ENCODE peak calls at places on chromosomes 3 and 15, in six cellular contexts. A is PC-3, O is endothelial cell of umbilical vein, C is GM23248, D is HCT116, J is small intestine. H is an unnamed sample. For H3K4me1 and H3K36me3, the result is how much of the 10 kb centered on the place peaks cover.

GRCh38 chr15:77531191-77532000 is 101.3 kb downstream of the LINGO1 start:
- DNase-seq in A (no peak), O (no peak), C (no peak), D (no peak), J (no peak), H (no peak)

GRCh38 chr3:71384393-71384792 is 199.1 kb downstream of the FOXP1 start:
- DNase-seq in A (no peak), O (no peak), C (no peak), D (no peak), J (no peak), H (no peak)

GRCh38 chr3:182704926-182705325 is 88.4 kb upstream of the ATP11B start:
- DNase-seq in A (no peak), O (no peak), C (no peak), D (peak), J (no peak), H (no peak)

GRCh38 chr15:98076021-98076816 is 115.7 kb downstream of the ARRDC4 start:
- DNase-seq in A (no peak), O (no peak), C (peak), D (no peak), J (peak), H (no peak)

GRCh38 chr15:56019060-56019793 is 25.8 kb upstream of the NEDD4 start:
- DNase-seq in A (no peak), O (no peak), C (no peak), D (no peak), J (no peak), H (no peak)

GRCh38 chr3:51385621-51386091 is 565 bp downstream of the MANF start:
- DNase-seq in A (no peak), O (peak), C (peak), D (no peak), J (no peak), H (no peak)

GRCh38 chr15:31758126-31758525 is 272.2 kb upstream of the CHRNA7 start:
- DNase-seq in A (peak), O (peak), C (peak), D (peak), J (peak), H (peak)

GRCh38 chr3:42526616-42527367 is 24.3 kb downstream of the VIPR1 start:
- DNase-seq in A (no peak), O (no peak), C (no peak), D (no peak), J (no peak), H (no peak)

GRCh38 chr3:120198305-120198878 is 86.6 kb downstream of the GPR156 start:
- DNase-seq in A (peak), O (peak), C (peak), D (peak), J (peak), H (no peak)

GRCh38 chr3:170749765-170750477 is 120.1 kb downstream of the RPL22L1 start:
- DNase-seq in A (no peak), O (no peak), C (peak), D (no peak), J (no peak), H (no peak)

GRCh38 chr3:175713263-175713662 is 854.1 kb downstream of the NAALADL2 start:
- DNase-seq in A (no peak), O (no peak), C (peak), D (no peak), J (no peak), H (no peak)

GRCh38 chr15:87322223-87322622 is 934.3 kb downstream of the NTRK3 start:
- DNase-seq in A (no peak), O (no peak), C (no peak), D (no peak), J (no peak), H (no peak)

GRCh38 chr3:187550446-187550845 is 119.7 kb downstream of the SST start:
- DNase-seq in A (no peak), O (no peak), C (peak), D (no peak), J (no peak), H (no peak)

GRCh38 chr15:80242132-80242769 is 9.8 kb downstream of the CTXND1 start:
- DNase-seq in A (peak), O (peak), C (peak), D (peak), J (peak), H (no peak)

GRCh38 chr3:75863130-75863529 is 77.8 kb upstream of the ZNF717 start:
- DNase-seq in A (no peak), O (no peak), C (no peak), D (no peak), J (no peak), H (no peak)

GRCh38 chr15:55221090-55222011 is 24.6 kb upstream of the RSL24D1 start:
- DNase-seq in A (peak), O (peak), C (peak), D (no peak), J (peak), H (no peak)

GRCh38 chr3:126132751-126133511 is 47.5 kb downstream of the ALDH1L1 start:
- DNase-seq in A (peak), O (no peak), C (peak), D (no peak), J (no peak), H (peak)

GRCh38 chr3:86464180-86464579 is 526.8 kb downstream of the VGLL3 start:
- DNase-seq in A (no peak), O (no peak), C (no peak), D (no peak), J (no peak), H (no peak)

GRCh38 chr3:195171093-195171873 is 99.7 kb downstream of the XXYLT1 start:
- DNase-seq in A (no peak), O (no peak), C (no peak), D (no peak), J (no peak), H (no peak)

GRCh38 chr3:189249987-189250386 is 78.2 kb downstream of the TPRG1 start:
- DNase-seq in A (no peak), O (no peak), C (no peak), D (no peak), J (no peak), H (no peak)

GRCh38 chr15:78085928-78086327 is 6.4 kb upstream of the SH2D7 start:
- DNase-seq in A (no peak), O (no peak), C (peak), D (no peak), J (no peak), H (no peak)

GRCh38 chr3:260911-261310 is 64.3 kb downstream of the CHL1 start:
- DNase-seq in A (no peak), O (no peak), C (peak), D (no peak), J (no peak), H (no peak)

GRCh38 chr3:192445768-192446644 is 281.3 kb downstream of the FGF12 start:
- DNase-seq in A (no peak), O (no peak), C (peak), D (no peak), J (no peak), H (no peak)

GRCh38 chr3:56522374-56522773 is 34.6 kb upstream of the CCDC66 start:
- DNase-seq in A (no peak), O (no peak), C (no peak), D (no peak), J (no peak), H (no peak)

GRCh38 chr3:151101270-151101954 is 15.9 kb downstream of the MED12L start:
- DNase-seq in A (no peak), O (no peak), C (no peak), D (no peak), J (no peak), H (no peak)

GRCh38 chr3:149454746-149455145 is 19.8 kb upstream of the TM4SF4 start:
- DNase-seq in A (no peak), O (no peak), C (peak), D (no peak), J (no peak), H (no peak)

GRCh38 chr15:23648920-23649515 is 1.4 kb upstream of the MAGEL2 start:
- DNase-seq in A (peak), O (no peak), C (peak), D (no peak), J (peak), H (peak)

GRCh38 chr3:126835472-126836219 is 131.6 kb downstream of the CHCHD6 start:
- DNase-seq in A (peak), O (no peak), C (peak), D (no peak), J (no peak), H (no peak)

GRCh38 chr3:127814325-127814781 is 8.0 kb downstream of the MGLL start:
- DNase-seq in A (no peak), O (no peak), C (no peak), D (no peak), J (peak), H (no peak)

GRCh38 chr15:101276501-101277037 is 716 bp downstream of the SELENOS start:
- DNase-seq in A (peak), O (peak), C (peak), D (no peak), J (no peak), H (no peak)

GRCh38 chr15:19973718-19974117 is 567.9 kb downstream of the GOLGA6L6 start:
- DNase-seq in A (no peak), O (no peak), C (no peak), D (no peak), J (no peak), H (no peak)

GRCh38 chr3:31103623-31104180 is 209.2 kb upstream of the GADL1 start:
- DNase-seq in A (peak), O (no peak), C (no peak), D (no peak), J (no peak), H (no peak)

GRCh38 chr3:191894406-191894805 is 433.4 kb downstream of the PYDC2 start:
- DNase-seq in A (no peak), O (no peak), C (no peak), D (no peak), J (no peak), H (no peak)

GRCh38 chr15:22887157-22887951 is 48.9 kb downstream of the NIPA2 start:
- DNase-seq in A (peak), O (no peak), C (peak), D (no peak), J (peak), H (no peak)

GRCh38 chr3:16838561-16838960 is 46.2 kb upstream of the PLCL2 start:
- DNase-seq in A (no peak), O (peak), C (no peak), D (no peak), J (peak), H (peak)

GRCh38 chr3:193872265-193872753 is 263.6 kb upstream of the HES1 start:
- DNase-seq in A (peak), O (peak), C (peak), D (peak), J (peak), H (peak)

GRCh38 chr3:187742351-187743171 is 2.7 kb downstream of the BCL6 start:
- DNase-seq in A (peak), O (no peak), C (peak), D (no peak), J (peak), H (peak)

GRCh38 chr3:130800829-130801228 is 54.2 kb upstream of the PIK3R4 start:
- DNase-seq in A (peak), O (no peak), C (no peak), D (no peak), J (no peak), H (no peak)

GRCh38 chr15:95141486-95141885 is 910.1 kb downstream of the MCTP2 start:
- DNase-seq in A (no peak), O (no peak), C (peak), D (no peak), J (no peak), H (no peak)

GRCh38 chr3:134337511-134338200 is 36.6 kb downstream of the AMOTL2 start:
- DNase-seq in A (no peak), O (no peak), C (no peak), D (no peak), J (no peak), H (no peak)

GRCh38 chr15:67116742-67117141 is 51.3 kb downstream of the SMAD3 start:
- DNase-seq in A (peak), O (peak), C (no peak), D (no peak), J (peak), H (peak)

GRCh38 chr15:67119238-67119846 is 53.9 kb downstream of the SMAD3 start:
- DNase-seq in A (no peak), O (no peak), C (no peak), D (no peak), J (no peak), H (no peak)

GRCh38 chr15:67118808-67119207 is 53.4 kb downstream of the SMAD3 start:
- DNase-seq in A (peak), O (no peak), C (no peak), D (no peak), J (no peak), H (no peak)

GRCh38 chr15:67115567-67115966 is 50.2 kb downstream of the SMAD3 start:
- DNase-seq in A (no peak), O (no peak), C (no peak), D (no peak), J (no peak), H (no peak)

DNA sequence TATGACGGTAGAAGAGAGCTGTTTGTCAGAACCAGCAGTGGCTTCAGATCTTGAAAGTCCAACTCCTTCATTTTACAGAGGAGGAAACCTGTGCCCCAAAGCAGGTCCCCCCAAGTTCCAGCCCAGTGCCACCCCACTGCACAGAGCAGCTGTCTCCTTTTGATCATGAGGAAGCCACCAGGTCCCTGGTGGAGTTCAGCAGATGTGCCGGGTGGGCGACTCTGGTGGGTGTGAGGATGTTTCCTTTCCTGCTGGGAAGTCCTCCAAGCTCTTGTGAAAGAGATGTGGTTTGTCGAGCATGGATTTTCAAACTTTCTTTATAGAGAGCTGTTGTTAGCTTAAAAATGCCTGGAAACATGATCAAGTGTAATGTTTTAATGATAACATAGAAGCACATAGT is 52.0 kb downstream of the SMAD3 start:
- DNase-seq in A (no peak), O (no peak), C (peak), D (no peak), J (no peak), H (no peak)
- H3K4me1 ChIP-seq in A (half or more), O (half or more), C (half or more), D (half or more), J (half or more), H (under half)

GRCh38 chr15:62402687-62403086 is 237.6 kb upstream of the C2CD4B start:
- DNase-seq in A (no peak), O (no peak), C (no peak), D (no peak), J (no peak), H (no peak)
- H3K36me3 ChIP-seq in A (under half), O (under half), C (under half), D (under half), J (under half), H (under half)

GRCh38 chr3:37029516-37030163 is 36.3 kb downstream of the MLH1 start:
- DNase-seq in A (no peak), O (no peak), C (peak), D (no peak), J (no peak), H (no peak)

GRCh38 chr3:37030573-37030972 is 37.3 kb downstream of the MLH1 start:
- DNase-seq in A (no peak), O (peak), C (peak), D (no peak), J (no peak), H (no peak)

GRCh38 chr3:37032961-37033360 is 39.6 kb downstream of the MLH1 start:
- DNase-seq in A (no peak), O (no peak), C (no peak), D (no peak), J (no peak), H (no peak)

GRCh38 chr3:37029111-37029510 is 35.8 kb downstream of the MLH1 start:
- DNase-seq in A (no peak), O (no peak), C (no peak), D (no peak), J (no peak), H (no peak)

GRCh38 chr3:37031115-37031682 is 37.9 kb downstream of the MLH1 start:
- DNase-seq in A (no peak), O (no peak), C (peak), D (no peak), J (no peak), H (no peak)
- H3K27ac ChIP-seq in A (no peak), O (no peak), C (peak), D (no peak), J (no peak), H (no peak)

GRCh38 chr3:171976526-171976925 is 62.9 kb upstream of the FNDC3B start:
- DNase-seq in A (peak), O (peak), C (peak), D (no peak), J (no peak), H (no peak)

GRCh38 chr3:171978390-171978789 is 61.0 kb upstream of the FNDC3B start:
- DNase-seq in A (no peak), O (no peak), C (no peak), D (no peak), J (no peak), H (no peak)

GRCh38 chr3:171977860-171978259 is 61.5 kb upstream of the FNDC3B start:
- DNase-seq in A (no peak), O (no peak), C (no peak), D (no peak), J (no peak), H (no peak)

GRCh38 chr3:171979081-171979480 is 60.3 kb upstream of the FNDC3B start:
- DNase-seq in A (no peak), O (no peak), C (no peak), D (no peak), J (no peak), H (no peak)

DNA sequence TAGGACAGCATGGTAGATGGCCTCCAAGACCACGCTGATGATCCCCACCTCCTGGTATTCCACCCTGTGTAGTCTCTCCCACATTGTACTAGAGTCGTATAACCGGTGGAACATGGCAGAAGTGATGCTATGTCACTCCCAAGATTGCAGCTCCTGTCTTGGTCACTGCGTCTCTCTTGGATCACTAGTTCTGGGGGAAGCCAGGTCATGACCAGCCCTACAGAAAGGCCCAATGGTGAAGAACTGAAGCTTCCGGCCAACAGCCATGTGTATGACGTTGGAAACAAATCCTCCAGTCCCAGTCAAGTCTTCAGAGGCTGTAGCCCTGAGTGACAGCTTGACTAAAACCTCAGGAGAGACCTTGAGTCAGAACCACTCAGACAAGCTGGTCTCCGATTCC is 62.0 kb upstream of the FNDC3B start:
- DNase-seq in A (no peak), O (no peak), C (no peak), D (no peak), J (no peak), H (no peak)
- H3K4me1 ChIP-seq in A (under half), O (under half), C (under half), D (under half), J (under half), H (under half)

GRCh38 chr3:5213574-5213966 is 26.1 kb downstream of the EDEM1 start:
- DNase-seq in A (no peak), O (no peak), C (no peak), D (no peak), J (no peak), H (no peak)
- H3K36me3 ChIP-seq in A (half or more), O (half or more), C (half or more), D (under half), J (half or more), H (under half)

DNA sequence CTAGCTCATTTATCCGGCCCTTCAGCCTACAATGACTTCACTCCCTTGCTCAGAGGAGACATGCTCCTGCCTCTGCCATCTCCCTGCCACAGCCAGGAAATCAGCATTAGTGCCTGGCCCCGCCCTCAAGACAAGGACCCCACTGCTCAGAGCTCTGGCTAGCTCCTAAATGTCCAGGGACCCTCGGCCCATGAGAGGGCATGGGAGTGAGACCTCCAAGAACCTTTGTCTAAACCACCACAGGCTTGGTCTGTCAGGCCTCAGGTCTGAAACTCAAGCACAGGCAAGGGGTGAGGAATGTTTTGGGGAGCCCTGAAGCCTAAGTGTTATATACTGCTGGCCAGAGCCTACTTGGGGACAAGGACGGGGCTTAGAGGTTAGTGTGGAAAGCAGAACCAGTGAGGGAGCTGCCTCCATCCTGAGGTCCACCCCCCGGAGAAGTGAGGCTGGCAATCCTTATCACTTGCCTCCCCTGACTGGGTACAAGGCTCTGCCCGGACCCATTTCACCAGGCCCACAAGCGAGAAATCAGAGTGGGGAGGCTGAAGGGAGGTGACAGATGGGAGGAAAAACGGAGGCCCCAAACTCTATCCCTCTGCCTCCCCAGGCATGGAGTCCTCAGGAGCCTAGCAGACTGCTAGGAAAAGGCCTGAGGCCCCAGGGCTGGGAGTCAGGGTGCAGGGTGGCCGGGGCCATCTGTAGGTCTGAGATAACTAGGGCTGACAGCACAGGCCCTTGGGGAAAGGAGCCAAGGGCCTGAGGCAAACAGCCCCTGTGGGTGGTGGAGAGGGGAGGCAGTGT is 18.8 kb downstream of the SHF start:
- DNase-seq in A (no peak), O (no peak), C (no peak), D (no peak), J (no peak), H (no peak)
- H3K27ac ChIP-seq in A (no peak), O (no peak), C (no peak), D (no peak), J (no peak), H (no peak)

DNA sequence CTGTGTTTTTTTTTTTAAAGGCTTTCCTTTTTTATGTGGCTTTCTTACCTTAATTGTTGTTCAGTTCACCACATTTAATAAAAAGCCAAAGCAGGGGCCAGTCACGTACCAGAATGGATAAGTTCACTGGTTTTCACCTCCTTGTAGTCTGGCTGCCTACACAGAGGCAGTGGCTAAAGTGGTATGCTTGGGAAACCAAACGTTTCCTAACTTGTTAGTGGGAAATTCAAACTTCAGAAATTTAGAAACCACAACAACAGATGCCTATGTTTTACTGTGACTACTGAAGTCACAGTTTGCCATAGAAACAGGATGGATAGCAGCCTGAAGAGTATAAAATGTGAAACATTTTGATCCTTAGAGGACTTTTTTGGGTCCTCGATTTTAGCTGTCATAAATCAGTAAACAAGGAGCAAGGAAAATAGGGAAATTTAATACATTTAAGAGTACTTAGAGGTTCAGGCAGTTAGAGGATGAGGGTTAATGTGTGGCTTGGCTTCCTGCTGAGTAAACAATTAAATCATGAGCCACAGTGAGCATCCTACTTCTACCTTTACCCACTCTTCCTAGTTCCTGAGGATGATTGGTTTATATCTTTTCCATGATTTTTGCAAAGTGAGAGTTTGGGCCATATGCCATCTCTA is 48.6 kb downstream of the CMSS1 start:
- DNase-seq in A (peak), O (no peak), C (peak), D (no peak), J (no peak), H (no peak)
- H3K4me1 ChIP-seq in A (half or more), O (half or more), C (half or more), D (under half), J (under half), H (under half)

H was measured in colonic mucosa.